ENCODE peak calls at places on chromosomes 6 and 20, in seven cellular contexts. One of them, this sample, is unnamed.

GRCh38 chr20:61744691-61745396 is 320.8 kb downstream of the TAF4 start:
- DNase-seq in Karpas-422: no peak
- DNase-seq in fibroblast of lung: peak; percentile 62
- DNase-seq in mesenchymal stem cell: peak; percentile 82
- DNase-seq in PC-9: no peak
- DNase-seq in IMR-90: peak; percentile 73
- DNase-seq in PC-3: no peak
- DNase-seq in this sample: no peak

GRCh38 chr20:58544301-58544700 is 29.1 kb upstream of the APCDD1L start:
- DNase-seq in Karpas-422: no peak
- DNase-seq in IMR-90: no peak
- DNase-seq in mesenchymal stem cell: no peak
- DNase-seq in fibroblast of lung: no peak
- DNase-seq in PC-9: no peak
- DNase-seq in PC-3: no peak
- DNase-seq in this sample: no peak

GRCh38 chr6:36360241-36361054 is 23.8 kb upstream of the BNIP5 start:
- DNase-seq in PC-3: peak; percentile 88
- DNase-seq in fibroblast of lung: peak; percentile 73
- DNase-seq in IMR-90: peak; percentile 66
- DNase-seq in Karpas-422: peak; percentile 93
- DNase-seq in mesenchymal stem cell: peak; percentile 81
- DNase-seq in PC-9: peak; percentile 43
- DNase-seq in this sample: peak; percentile 75

GRCh38 chr6:26158581-26159416 is 71.6 kb downstream of the HFE start:
- DNase-seq in mesenchymal stem cell: peak; percentile 75
- DNase-seq in fibroblast of lung: peak; percentile 59
- DNase-seq in Karpas-422: peak; percentile 91
- DNase-seq in PC-9: peak; percentile 68
- DNase-seq in PC-3: peak; percentile 64
- DNase-seq in IMR-90: peak; percentile 46
- DNase-seq in this sample: peak; percentile 73

GRCh38 chr20:42572320-42573016 is 617.2 kb downstream of the PTPRT start:
- DNase-seq in fibroblast of lung: no peak
- DNase-seq in IMR-90: no peak
- DNase-seq in Karpas-422: no peak
- DNase-seq in PC-3: no peak
- DNase-seq in PC-9: peak; percentile 60
- DNase-seq in mesenchymal stem cell: no peak
- DNase-seq in this sample: no peak

GRCh38 chr6:15392182-15392581 is 146.3 kb downstream of the JARID2 start:
- DNase-seq in PC-9: no peak
- DNase-seq in fibroblast of lung: no peak
- DNase-seq in PC-3: no peak
- DNase-seq in IMR-90: no peak
- DNase-seq in mesenchymal stem cell: no peak
- DNase-seq in Karpas-422: no peak
- DNase-seq in this sample: no peak

GRCh38 chr6:90328004-90328403 is 31.4 kb upstream of the BACH2 start:
- DNase-seq in PC-9: no peak
- DNase-seq in mesenchymal stem cell: peak; percentile 16
- DNase-seq in fibroblast of lung: peak; percentile 40
- DNase-seq in PC-3: peak; percentile 54
- DNase-seq in IMR-90: peak; percentile 39
- DNase-seq in Karpas-422: no peak
- DNase-seq in this sample: no peak

GRCh38 chr6:93418448-93419303 is 683 bp downstream of the EPHA7 start:
- DNase-seq in fibroblast of lung: peak; percentile 54
- DNase-seq in PC-3: peak; percentile 13
- DNase-seq in IMR-90: no peak
- DNase-seq in Karpas-422: no peak
- DNase-seq in mesenchymal stem cell: peak; percentile 69
- DNase-seq in PC-9: no peak
- DNase-seq in this sample: no peak

GRCh38 chr6:149043476-149044130 is 273.9 kb upstream of the TAB2 start:
- DNase-seq in PC-3: peak; percentile 37
- DNase-seq in PC-9: no peak
- DNase-seq in fibroblast of lung: no peak
- DNase-seq in IMR-90: no peak
- DNase-seq in Karpas-422: peak; percentile 66
- DNase-seq in mesenchymal stem cell: no peak
- DNase-seq in this sample: peak; percentile 43

GRCh38 chr6:170147056-170147787 is 143.7 kb downstream of the DLL1 start:
- DNase-seq in PC-3: no peak
- DNase-seq in IMR-90: no peak
- DNase-seq in PC-9: no peak
- DNase-seq in fibroblast of lung: no peak
- DNase-seq in Karpas-422: no peak
- DNase-seq in mesenchymal stem cell: no peak
- DNase-seq in this sample: no peak

GRCh38 chr6:13421425-13422057 is 65.9 kb downstream of the GFOD1 start:
- DNase-seq in Karpas-422: no peak
- DNase-seq in fibroblast of lung: no peak
- DNase-seq in PC-9: no peak
- DNase-seq in mesenchymal stem cell: no peak
- DNase-seq in IMR-90: no peak
- DNase-seq in PC-3: no peak
- DNase-seq in this sample: no peak

GRCh38 chr20:34262488-34263288 is 21.5 kb downstream of the ASIP start:
- DNase-seq in PC-3: no peak
- DNase-seq in PC-9: no peak
- DNase-seq in mesenchymal stem cell: peak; percentile 56
- DNase-seq in Karpas-422: no peak
- DNase-seq in fibroblast of lung: peak; percentile 56
- DNase-seq in IMR-90: peak; percentile 59
- DNase-seq in this sample: no peak

GRCh38 chr6:112007805-112008204 is 46.1 kb upstream of the CCN6 start:
- DNase-seq in PC-9: no peak
- DNase-seq in fibroblast of lung: no peak
- DNase-seq in IMR-90: peak; percentile 52
- DNase-seq in PC-3: no peak
- DNase-seq in Karpas-422: no peak
- DNase-seq in mesenchymal stem cell: peak; percentile 77
- DNase-seq in this sample: no peak

GRCh38 chr6:41332842-41333736 is 2.3 kb upstream of the NCR2 start:
- DNase-seq in mesenchymal stem cell: no peak
- DNase-seq in PC-3: no peak
- DNase-seq in fibroblast of lung: no peak
- DNase-seq in Karpas-422: no peak
- DNase-seq in IMR-90: no peak
- DNase-seq in PC-9: no peak
- DNase-seq in this sample: no peak

GRCh38 chr6:156065838-156066237 is 610.2 kb upstream of the NOX3 start:
- DNase-seq in fibroblast of lung: no peak
- DNase-seq in IMR-90: no peak
- DNase-seq in Karpas-422: no peak
- DNase-seq in PC-9: no peak
- DNase-seq in mesenchymal stem cell: no peak
- DNase-seq in PC-3: peak; percentile 37
- DNase-seq in this sample: no peak

GRCh38 chr20:38301283-38301682 is 2.7 kb upstream of the BPI start:
- DNase-seq in Karpas-422: no peak
- DNase-seq in fibroblast of lung: no peak
- DNase-seq in PC-9: no peak
- DNase-seq in mesenchymal stem cell: no peak
- DNase-seq in IMR-90: no peak
- DNase-seq in PC-3: no peak
- DNase-seq in this sample: no peak

GRCh38 chr6:17473554-17473953 is 80.2 kb downstream of the CAP2 start:
- DNase-seq in Karpas-422: no peak
- DNase-seq in PC-9: no peak
- DNase-seq in PC-3: no peak
- DNase-seq in IMR-90: no peak
- DNase-seq in fibroblast of lung: no peak
- DNase-seq in mesenchymal stem cell: no peak
- DNase-seq in this sample: no peak

GRCh38 chr20:60283281-60283680 is 325.1 kb downstream of the CDH26 start:
- DNase-seq in PC-9: no peak
- DNase-seq in Karpas-422: no peak
- DNase-seq in IMR-90: no peak
- DNase-seq in PC-3: peak; percentile 24
- DNase-seq in fibroblast of lung: no peak
- DNase-seq in mesenchymal stem cell: no peak
- DNase-seq in this sample: no peak

GRCh38 chr6:43807228-43808061 is 37.4 kb downstream of the VEGFA start:
- DNase-seq in mesenchymal stem cell: peak; percentile 63
- DNase-seq in PC-3: no peak
- DNase-seq in Karpas-422: no peak
- DNase-seq in IMR-90: peak; percentile 71
- DNase-seq in PC-9: peak; percentile 85
- DNase-seq in fibroblast of lung: peak; percentile 65
- DNase-seq in this sample: peak; percentile 61

GRCh38 chr6:37987008-37987407 is 167.5 kb downstream of the ZFAND3 start:
- DNase-seq in fibroblast of lung: peak; percentile 39
- DNase-seq in Karpas-422: no peak
- DNase-seq in IMR-90: peak; percentile 60
- DNase-seq in PC-9: no peak
- DNase-seq in mesenchymal stem cell: peak; percentile 41
- DNase-seq in PC-3: peak; percentile 21
- DNase-seq in this sample: no peak

GRCh38 chr6:68333444-68333843 is 301.6 kb upstream of the ADGRB3 start:
- DNase-seq in PC-3: no peak
- DNase-seq in PC-9: no peak
- DNase-seq in Karpas-422: no peak
- DNase-seq in IMR-90: no peak
- DNase-seq in fibroblast of lung: no peak
- DNase-seq in mesenchymal stem cell: no peak
- DNase-seq in this sample: no peak

GRCh38 chr6:121592955-121593665 is 157.7 kb downstream of the GJA1 start:
- DNase-seq in PC-3: no peak
- DNase-seq in IMR-90: peak; percentile 11
- DNase-seq in Karpas-422: no peak
- DNase-seq in PC-9: no peak
- DNase-seq in fibroblast of lung: no peak
- DNase-seq in mesenchymal stem cell: peak; percentile 56
- DNase-seq in this sample: no peak

GRCh38 chr6:89667872-89668556 is 29.5 kb upstream of the LYRM2 start:
- DNase-seq in mesenchymal stem cell: peak; percentile 2
- DNase-seq in IMR-90: no peak
- DNase-seq in fibroblast of lung: peak; percentile 40
- DNase-seq in PC-9: no peak
- DNase-seq in PC-3: no peak
- DNase-seq in Karpas-422: no peak
- DNase-seq in this sample: no peak

GRCh38 chr6:89250239-89250638 is 33.1 kb upstream of the GABRR1 start:
- DNase-seq in PC-3: no peak
- DNase-seq in PC-9: no peak
- DNase-seq in mesenchymal stem cell: no peak
- DNase-seq in fibroblast of lung: no peak
- DNase-seq in IMR-90: no peak
- DNase-seq in Karpas-422: no peak
- DNase-seq in this sample: no peak

GRCh38 chr20:4472906-4473305 is 248.8 kb upstream of the PRND start:
- DNase-seq in Karpas-422: no peak
- DNase-seq in fibroblast of lung: peak; percentile 42
- DNase-seq in mesenchymal stem cell: no peak
- DNase-seq in PC-3: peak; percentile 61
- DNase-seq in PC-9: no peak
- DNase-seq in IMR-90: no peak
- DNase-seq in this sample: no peak

GRCh38 chr20:38109657-38110524 is 55.2 kb downstream of the TGM2 start:
- DNase-seq in fibroblast of lung: peak; percentile 96
- DNase-seq in mesenchymal stem cell: peak; percentile 92
- DNase-seq in PC-9: peak; percentile 99
- DNase-seq in PC-3: peak; percentile 99
- DNase-seq in IMR-90: peak; percentile 79
- DNase-seq in Karpas-422: no peak
- DNase-seq in this sample: no peak

GRCh38 chr6:34560366-34561226 is 4.5 kb upstream of the SPDEF start:
- DNase-seq in fibroblast of lung: peak; percentile 59
- DNase-seq in IMR-90: peak; percentile 75
- DNase-seq in mesenchymal stem cell: peak; percentile 76
- DNase-seq in PC-9: peak; percentile 33
- DNase-seq in Karpas-422: no peak
- DNase-seq in PC-3: no peak
- DNase-seq in this sample: no peak

GRCh38 chr20:35091808-35092523 is 641 bp downstream of the TRPC4AP start:
- DNase-seq in IMR-90: peak; percentile 16
- DNase-seq in PC-9: peak; percentile 38
- DNase-seq in Karpas-422: peak; percentile 51
- DNase-seq in mesenchymal stem cell: peak; percentile 31
- DNase-seq in fibroblast of lung: peak; percentile 21
- DNase-seq in PC-3: no peak
- DNase-seq in this sample: peak; percentile 29

GRCh38 chr20:52814371-52814770 is 157.8 kb upstream of the TSHZ2 start:
- DNase-seq in Karpas-422: no peak
- DNase-seq in IMR-90: no peak
- DNase-seq in PC-9: no peak
- DNase-seq in mesenchymal stem cell: no peak
- DNase-seq in PC-3: no peak
- DNase-seq in fibroblast of lung: no peak
- DNase-seq in this sample: no peak
- H3K4me2 ChIP-seq in Karpas-422: no peak overlapping the region
- H3K4me2 ChIP-seq in IMR-90: no peak overlapping the region
- H3K4me2 ChIP-seq in PC-9: no peak overlapping the region
- H3K4me2 ChIP-seq in mesenchymal stem cell: no peak overlapping the region
- H3K4me2 ChIP-seq in PC-3: no peak overlapping the region
- H3K4me2 ChIP-seq in fibroblast of lung: no peak overlapping the region
- H3K4me2 ChIP-seq in this sample: no peak overlapping the region

GRCh38 chr20:53622247-53623114 is 28.8 kb upstream of the ZNF217 start:
- DNase-seq in IMR-90: no peak
- DNase-seq in fibroblast of lung: peak; percentile 10
- DNase-seq in Karpas-422: no peak
- DNase-seq in PC-3: no peak
- DNase-seq in PC-9: no peak
- DNase-seq in mesenchymal stem cell: peak; percentile 15
- DNase-seq in this sample: peak; percentile 37
- H3K4me3 ChIP-seq in IMR-90: no peak overlapping the region
- H3K4me3 ChIP-seq in fibroblast of lung: no peak overlapping the region
- H3K4me3 ChIP-seq in Karpas-422: no peak overlapping the region
- H3K4me3 ChIP-seq in PC-3: peak overlapping the region; percentile 63
- H3K4me3 ChIP-seq in PC-9: peak overlapping the region; percentile 58
- H3K4me3 ChIP-seq in mesenchymal stem cell: no peak overlapping the region
- H3K4me3 ChIP-seq in this sample: peak overlapping the region; percentile 48

DNA sequence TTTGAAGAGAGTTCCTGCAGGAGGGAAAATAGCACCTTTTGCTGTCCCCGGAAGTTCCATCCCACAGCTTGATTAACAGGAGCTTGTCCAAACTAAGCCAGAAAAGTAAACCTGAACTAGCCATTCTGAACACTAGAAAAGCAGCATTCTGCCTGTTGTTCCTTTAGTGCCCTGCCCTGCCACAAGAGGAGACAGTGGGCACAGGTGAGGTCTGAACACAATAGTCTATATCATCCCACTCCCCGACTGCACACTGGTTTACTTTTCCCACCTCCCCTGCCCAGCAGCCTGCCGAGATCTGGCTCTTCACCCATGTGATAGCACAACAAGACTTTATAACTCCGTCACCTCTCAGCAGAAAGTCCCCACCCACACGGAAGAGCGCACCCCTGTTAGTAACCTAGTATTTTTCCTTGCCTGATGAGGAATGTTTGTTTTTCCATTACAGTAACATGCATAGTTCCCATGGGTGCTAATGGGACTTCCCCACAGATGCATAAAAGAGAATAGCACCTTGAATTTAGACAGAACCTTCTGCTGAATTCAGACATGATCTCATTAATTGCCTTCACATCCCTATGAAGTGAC is 59.7 kb downstream of the TFAP2A start:
- DNase-seq in Karpas-422: no peak
- DNase-seq in PC-9: no peak
- DNase-seq in fibroblast of lung: no peak
- DNase-seq in mesenchymal stem cell: no peak
- DNase-seq in PC-3: no peak
- DNase-seq in IMR-90: no peak
- DNase-seq in this sample: no peak
- H3K4me2 ChIP-seq in Karpas-422: no peak overlapping the region
- H3K4me2 ChIP-seq in PC-9: no peak overlapping the region
- H3K4me2 ChIP-seq in fibroblast of lung: no peak overlapping the region
- H3K4me2 ChIP-seq in mesenchymal stem cell: no peak overlapping the region
- H3K4me2 ChIP-seq in PC-3: peak overlapping the region; percentile 21
- H3K4me2 ChIP-seq in IMR-90: no peak overlapping the region
- H3K4me2 ChIP-seq in this sample: no peak overlapping the region

GRCh38 chr6:75848274-75848673 is 99.2 kb downstream of the MYO6 start:
- DNase-seq in IMR-90: no peak
- DNase-seq in PC-3: no peak
- DNase-seq in mesenchymal stem cell: no peak
- DNase-seq in PC-9: no peak
- DNase-seq in Karpas-422: no peak
- DNase-seq in fibroblast of lung: no peak
- DNase-seq in this sample: no peak
- H3K4me3 ChIP-seq in IMR-90: no peak overlapping the region
- H3K4me3 ChIP-seq in PC-3: no peak overlapping the region
- H3K4me3 ChIP-seq in mesenchymal stem cell: no peak overlapping the region
- H3K4me3 ChIP-seq in PC-9: no peak overlapping the region
- H3K4me3 ChIP-seq in Karpas-422: no peak overlapping the region
- H3K4me3 ChIP-seq in fibroblast of lung: no peak overlapping the region
- H3K4me3 ChIP-seq in this sample: no peak overlapping the region

This sample was measured in DND-41.